ENCODE peak calls at places on chromosomes 16 and 17, in seven cellular contexts. Z is GM23248, N is Caco-2, W is ovary, F is fibroblast of lung, G is DND-41, M is suprapubic skin. B is an unnamed sample. For H3K27me3, the result is how much of the 10 kb centered on the place peaks cover.

GRCh38 chr17:10210151-10210574 is 11.8 kb upstream of the GAS7 start:
- DNase-seq in M (no peak), N (peak), F (peak), Z (no peak), W (no peak), G (no peak), B (peak)

GRCh38 chr16:65793781-65794180 is 572.7 kb upstream of the CDH5 start:
- DNase-seq in W (no peak), N (no peak), Z (no peak), F (peak), G (no peak), M (no peak), B (no peak)

GRCh38 chr16:48623304-48624016 is 13.5 kb upstream of the N4BP1 start:
- DNase-seq in G (peak), F (peak), W (peak), N (peak), M (peak), Z (peak), B (peak)

GRCh38 chr17:50076591-50077235 is 18.4 kb upstream of the PDK2 start:
- DNase-seq in Z (no peak), G (no peak), F (no peak), W (no peak), M (no peak), N (no peak), B (no peak)

GRCh38 chr17:47907932-47908562 is 12.0 kb downstream of the SP2 start:
- DNase-seq in F (no peak), W (no peak), M (no peak), G (no peak), Z (no peak), N (no peak), B (no peak)

GRCh38 chr16:14280541-14280940 is 209.4 kb downstream of the MRTFB start:
- DNase-seq in W (no peak), F (peak), M (no peak), N (no peak), G (no peak), Z (peak), B (peak)

GRCh38 chr16:76277099-76278030 is at the start of gene CNTNAP4:
- DNase-seq in G (no peak), N (no peak), M (no peak), F (no peak), W (no peak), Z (no peak), B (no peak)

GRCh38 chr17:2952174-2952845 is 111.1 kb downstream of the OR1D5 start:
- DNase-seq in F (no peak), N (no peak), M (no peak), G (no peak), W (no peak), Z (no peak), B (no peak)

GRCh38 chr17:36657763-36658490 is 56.5 kb downstream of the MRM1 start:
- DNase-seq in Z (peak), N (no peak), G (peak), W (no peak), F (peak), M (no peak), B (no peak)

GRCh38 chr17:42547698-42548069 is 5.0 kb upstream of the HSD17B1 start:
- DNase-seq in Z (no peak), G (no peak), F (no peak), N (no peak), M (no peak), W (no peak), B (no peak)

GRCh38 chr17:39197380-39198185 is at the start of gene CACNB1:
- DNase-seq in M (peak), G (peak), W (peak), F (peak), N (peak), Z (peak), B (peak)

GRCh38 chr17:42199411-42200011 is 5.2 kb upstream of the GHDC start:
- DNase-seq in M (peak), F (no peak), G (no peak), N (no peak), W (no peak), Z (no peak), B (no peak)

GRCh38 chr16:67404740-67405226 is 11.5 kb upstream of the TPPP3 start:
- DNase-seq in G (no peak), W (no peak), N (peak), F (no peak), Z (no peak), M (peak), B (no peak)

GRCh38 chr17:77407321-77408277 is 266.8 kb downstream of the SEC14L1 start:
- DNase-seq in Z (peak), F (no peak), G (no peak), N (no peak), W (no peak), M (no peak), B (no peak)

GRCh38 chr17:63694974-63695773 is 4.8 kb downstream of the LIMD2 start:
- DNase-seq in W (no peak), Z (no peak), F (no peak), N (no peak), M (no peak), G (no peak), B (no peak)

GRCh38 chr17:66952031-66952524 is 12.4 kb upstream of the CACNG4 start:
- DNase-seq in N (peak), Z (peak), G (no peak), F (peak), M (no peak), W (no peak), B (peak)

GRCh38 chr17:27973258-27974044 is 69.0 kb upstream of the NLK start:
- DNase-seq in W (no peak), Z (no peak), M (no peak), G (no peak), N (no peak), F (no peak), B (no peak)

GRCh38 chr16:85126731-85127662 is 14.7 kb upstream of the CIBAR2 start:
- DNase-seq in M (no peak), Z (peak), F (peak), N (no peak), G (no peak), W (peak), B (peak)

GRCh38 chr17:37507108-37507507 is 17.4 kb downstream of the DUSP14 start:
- DNase-seq in N (no peak), F (no peak), Z (no peak), M (no peak), W (no peak), G (no peak), B (no peak)

GRCh38 chr17:73612074-73612473 is 32.2 kb downstream of the SDK2 start:
- DNase-seq in G (no peak), M (no peak), Z (no peak), F (no peak), W (no peak), N (no peak), B (no peak)

GRCh38 chr16:75288596-75289120 is 37.2 kb upstream of the BCAR1 start:
- DNase-seq in F (no peak), W (no peak), N (no peak), G (peak), Z (no peak), M (no peak), B (no peak)

GRCh38 chr17:78538033-78538776 is 39.0 kb downstream of the DNAH17 start:
- DNase-seq in M (no peak), G (no peak), W (no peak), F (no peak), N (no peak), Z (no peak), B (no peak)

GRCh38 chr16:81637336-81638235 is 141.5 kb upstream of the PLCG2 start:
- DNase-seq in M (no peak), N (no peak), Z (no peak), F (no peak), W (no peak), G (no peak), B (no peak)

GRCh38 chr17:50051082-50051576 is 4.8 kb upstream of the ITGA3 start:
- DNase-seq in W (no peak), Z (peak), G (peak), N (peak), F (peak), M (peak), B (peak)

GRCh38 chr17:27494192-27495091 is 38.2 kb downstream of the KSR1 start:
- DNase-seq in Z (peak), N (peak), W (no peak), G (no peak), M (peak), F (peak), B (no peak)

GRCh38 chr16:11613381-11614303 is 26.9 kb upstream of the LITAF start:
- DNase-seq in Z (no peak), F (peak), G (no peak), N (no peak), M (no peak), W (no peak), B (peak)

GRCh38 chr17:40303706-40304450 is 5.1 kb upstream of the RARA start:
- DNase-seq in W (no peak), G (no peak), M (peak), Z (peak), F (peak), N (no peak), B (peak)

GRCh38 chr16:10678655-10679054 is 16.1 kb downstream of the TEKT5 start:
- DNase-seq in M (no peak), G (no peak), W (no peak), F (no peak), N (no peak), Z (no peak), B (no peak)

GRCh38 chr16:88973007-88973410 is 4.0 kb downstream of the CBFA2T3 start:
- DNase-seq in F (no peak), M (no peak), Z (no peak), G (no peak), W (no peak), N (no peak), B (no peak)

GRCh38 chr17:47203984-47204721 is 5.0 kb upstream of the MYL4 start:
- DNase-seq in F (peak), W (no peak), N (no peak), M (no peak), G (peak), Z (peak), B (peak)

GRCh38 chr17:62089296-62089695 is 24.2 kb upstream of the MED13 start:
- DNase-seq in W (no peak), Z (no peak), N (no peak), M (no peak), F (no peak), G (no peak), B (no peak)

GRCh38 chr17:1532836-1533602 is 16.6 kb upstream of the INPP5K start:
- DNase-seq in W (no peak), M (no peak), F (no peak), N (peak), G (peak), Z (peak), B (no peak)

GRCh38 chr16:57578521-57579360 is 36.3 kb downstream of the ADGRG5 start:
- DNase-seq in F (no peak), G (peak), W (no peak), Z (no peak), M (no peak), N (no peak), B (peak)

GRCh38 chr16:69440236-69440635 is 15.8 kb downstream of the CYB5B start:
- DNase-seq in M (no peak), G (no peak), N (no peak), Z (no peak), F (no peak), W (no peak), B (no peak)

GRCh38 chr16:69448470-69449193 is 24.2 kb downstream of the CYB5B start:
- DNase-seq in G (no peak), N (no peak), Z (peak), M (no peak), W (no peak), F (peak), B (no peak)

GRCh38 chr16:69443809-69444611 is 19.6 kb downstream of the CYB5B start:
- DNase-seq in M (peak), G (no peak), F (no peak), N (no peak), Z (peak), W (peak), B (peak)

DNA sequence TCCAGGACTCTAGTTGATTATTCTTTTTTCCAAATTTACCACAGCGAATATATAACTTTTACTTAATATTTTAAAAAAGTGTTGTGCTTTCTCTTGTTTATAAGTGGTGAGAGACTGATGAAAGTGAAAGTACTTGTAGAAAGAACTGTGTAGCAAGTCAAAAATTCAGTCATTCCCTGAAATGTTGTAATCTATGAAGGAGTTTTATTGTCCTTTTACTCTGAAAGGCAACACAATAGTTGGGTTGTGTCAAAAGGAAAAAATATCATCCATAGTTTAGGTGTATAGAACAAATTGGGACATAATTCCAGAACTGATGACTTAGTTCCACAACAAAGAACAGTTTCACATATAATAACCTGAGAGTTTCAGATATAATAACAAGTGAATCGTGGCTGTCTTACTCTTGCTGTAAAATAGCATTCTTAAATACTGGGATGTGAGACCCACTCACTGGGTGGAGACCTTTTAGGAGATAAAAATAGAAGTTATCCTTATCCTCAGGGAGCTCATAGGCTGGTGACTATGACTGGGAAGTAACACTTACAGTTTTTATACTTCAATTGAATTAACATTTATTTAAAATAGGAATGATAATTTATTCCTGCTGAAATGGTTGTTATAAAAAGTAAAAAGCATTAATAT is 20.6 kb downstream of the CYB5B start:
- DNase-seq in W (no peak), N (no peak), M (no peak), F (no peak), Z (peak), G (no peak), B (peak)
- H3K4me3 ChIP-seq in W (peak), N (no peak), M (peak), F (peak), Z (peak), G (no peak), B (peak)

GRCh38 chr17:57948169-57948554 is 7.0 kb downstream of the CUEDC1 start:
- DNase-seq in Z (peak), G (no peak), F (no peak), M (no peak), W (no peak), N (no peak), B (no peak)
- H3K27me3 ChIP-seq in Z (under half), G (under half), F (under half), M (under half), W (under half), N (under half), B (under half)

GRCh38 chr16:49851468-49851787 is 4.5 kb downstream of the ZNF423 start:
- DNase-seq in W (no peak), G (no peak), Z (no peak), N (no peak), F (no peak), M (no peak), B (no peak)
- H3K4me3 ChIP-seq in W (no peak), G (no peak), Z (no peak), N (no peak), F (no peak), M (no peak), B (no peak)

GRCh38 chr17:45743626-45744326 is 40.3 kb upstream of the CRHR1 start:
- DNase-seq in M (peak), N (no peak), W (no peak), G (no peak), Z (no peak), F (no peak), B (no peak)
- H3K27me3 ChIP-seq in M (under half), N (under half), W (under half), G (under half), Z (under half), F (under half), B (half or more)

GRCh38 chr16:3383045-3383448 is 17.8 kb downstream of the ZSCAN32 start:
- DNase-seq in F (no peak), Z (peak), N (no peak), W (no peak), G (no peak), M (no peak), B (peak)
- H3K4me3 ChIP-seq in F (no peak), Z (no peak), N (no peak), W (no peak), G (peak), M (no peak), B (no peak)

GRCh38 chr17:82374626-82375331 is 3.2 kb downstream of the UTS2R start:
- DNase-seq in G (no peak), W (no peak), F (no peak), N (no peak), M (no peak), Z (no peak), B (no peak)
- H3K27me3 ChIP-seq in G (under half), W (under half), F (under half), N (under half), M (half or more), Z (under half), B (half or more)

DNA sequence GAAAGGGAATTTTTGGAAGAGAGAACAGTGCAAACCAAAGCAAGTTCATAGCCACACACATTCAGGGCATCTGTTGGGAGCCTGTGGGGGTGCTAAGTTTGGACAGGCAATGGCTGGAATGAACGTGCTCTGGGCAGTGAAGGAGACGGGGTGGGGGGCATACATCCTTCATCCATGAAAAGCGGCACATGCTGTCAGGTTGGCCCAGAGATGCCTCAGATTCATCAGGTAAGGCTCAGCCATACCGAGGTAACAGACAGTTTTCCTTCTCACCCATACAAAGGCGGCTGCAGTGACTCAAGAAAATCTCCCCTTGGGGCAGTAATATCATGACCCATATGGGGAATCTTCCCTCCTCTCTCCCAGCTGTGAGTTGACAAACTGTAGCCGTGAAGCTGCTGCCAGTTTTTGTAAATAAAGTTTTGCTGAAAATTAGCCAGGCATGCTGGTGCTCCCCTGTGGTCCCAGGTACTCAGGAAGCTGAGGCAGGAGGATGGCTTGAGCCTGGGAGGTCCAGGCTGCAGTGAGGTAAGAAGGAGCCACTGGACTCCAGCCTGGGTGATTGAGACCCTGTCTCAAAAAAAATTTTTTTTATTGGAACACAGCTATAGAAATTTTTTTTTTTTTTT is 9.2 kb upstream of the UBALD2 start:
- DNase-seq in N (no peak), F (no peak), Z (no peak), M (no peak), W (no peak), G (no peak), B (no peak)
- H3K4me3 ChIP-seq in N (no peak), F (no peak), Z (no peak), M (no peak), W (no peak), G (no peak), B (no peak)